ENCODE peak calls at places on chromosomes 11 and 22, in eight cellular contexts. C, D, R, O, E, S, X and W are unnamed samples.

GRCh38 chr11:121767433-121767832 is 314.7 kb upstream of the SORL1-AS1 start:
- DNase-seq in E (no peak), O (no peak), S (no peak), C (no peak), R (no peak), D (no peak), X (no peak), W (no peak)

GRCh38 chr22:16844529-16844928 is 19.3 kb upstream of the XKR3 start:
- DNase-seq in E (no peak), X (no peak), C (no peak), S (no peak), O (no peak), R (no peak), D (no peak), W (no peak)

GRCh38 chr22:46041642-46042041 is 64.7 kb upstream of the WNT7B start:
- DNase-seq in D (no peak), X (no peak), C (no peak), O (no peak), S (peak), R (no peak), E (peak), W (no peak)

GRCh38 chr22:23062616-23063538 is 7.4 kb upstream of the GNAZ start:
- DNase-seq in R (no peak), D (no peak), C (no peak), O (no peak), E (no peak), X (no peak), S (no peak), W (no peak)

GRCh38 chr11:134337051-134337450 is 5.3 kb downstream of the GLB1L2 start:
- DNase-seq in O (no peak), C (no peak), X (no peak), R (no peak), D (no peak), E (no peak), S (no peak), W (no peak)

GRCh38 chr11:112459001-112459400 is 198.3 kb upstream of the PLET1 start:
- DNase-seq in E (no peak), R (no peak), D (no peak), C (no peak), X (no peak), S (no peak), O (peak), W (no peak)

GRCh38 chr22:43697894-43698293 is 114.2 kb downstream of the EFCAB6 start:
- DNase-seq in R (no peak), X (no peak), C (no peak), S (no peak), D (no peak), O (no peak), E (no peak), W (no peak)

GRCh38 chr22:41181349-41182241 is 23.5 kb upstream of the L3MBTL2 start:
- DNase-seq in X (no peak), O (peak), D (peak), E (no peak), C (no peak), S (no peak), R (no peak), W (peak)

GRCh38 chr11:116970485-116971292 is 127.5 kb downstream of the SIK3 start:
- DNase-seq in R (no peak), E (no peak), O (no peak), C (no peak), X (no peak), D (no peak), S (no peak), W (no peak)

GRCh38 chr11:44366741-44367140 is 56.8 kb upstream of the ALX4 start:
- DNase-seq in S (peak), R (no peak), O (no peak), D (no peak), E (no peak), C (no peak), X (no peak), W (no peak)

GRCh38 chr11:8886332-8886731 is 24.7 kb upstream of the AKIP1 start:
- DNase-seq in R (no peak), S (peak), X (no peak), O (no peak), C (no peak), E (no peak), D (no peak), W (no peak)

GRCh38 chr22:49372530-49373288 is 455.0 kb downstream of the BRD1 start:
- DNase-seq in D (no peak), R (no peak), X (no peak), E (no peak), O (peak), S (peak), C (no peak), W (peak)